ENCODE peak calls at places on chromosomes 6 and 20, in ten cellular contexts. F is HFFc6; Y is CD4-positive, alpha-beta T cell; U is fibroblast of mammary gland; P is MCF 10A; O is GM13976; G is left ventricle myocardium inferior; D is lower lobe of right lung; K is endodermal cell; V is tibial nerve. L is an unnamed sample.

GRCh38 chr20:48066851-48067250 is 281.6 kb upstream of the SULF2 start:
- DNase-seq in F (no peak), V (no peak), U (no peak), G (no peak), K (no peak), O (no peak), Y (no peak), D (no peak), P (no peak), L (peak; percentile 25)

GRCh38 chr6:232896-233640 is 59.2 kb upstream of the DUSP22 start:
- DNase-seq in P (no peak), G (no peak), U (no peak), V (no peak), K (peak; percentile 13), O (no peak), D (no peak), Y (no peak), F (no peak), L (no peak)

GRCh38 chr6:26025047-26025893 is 62.0 kb upstream of the HFE start:
- DNase-seq in P (peak; percentile 62), U (peak; percentile 81), O (no peak), D (no peak), F (peak; percentile 81), G (no peak), K (peak; percentile 66), V (no peak), Y (no peak), L (no peak)

GRCh38 chr6:169439710-169440109 is 186.1 kb upstream of the THBS2 start:
- DNase-seq in Y (no peak), F (no peak), D (no peak), P (no peak), G (no peak), K (no peak), U (no peak), O (no peak), V (no peak), L (no peak)

GRCh38 chr6:17038316-17038715 is 63.5 kb upstream of the STMND1 start:
- DNase-seq in F (peak; percentile 40), G (no peak), D (no peak), V (no peak), P (no peak), U (peak; percentile 82), O (no peak), K (no peak), Y (no peak), L (no peak)

GRCh38 chr6:110341671-110342304 is 16.4 kb downstream of the METTL24 start:
- DNase-seq in U (peak; percentile 17), G (no peak), O (no peak), K (peak; percentile 89), F (peak; percentile 34), V (no peak), D (no peak), P (peak; percentile 22), Y (no peak), L (no peak)

GRCh38 chr6:168299541-168300511 is 19.8 kb downstream of the DACT2 start:
- DNase-seq in F (no peak), P (no peak), K (no peak), O (no peak), D (no peak), V (no peak), U (no peak), G (no peak), Y (no peak), L (no peak)

GRCh38 chr6:69308584-69308983 is 488.2 kb downstream of the LMBRD1 start:
- DNase-seq in D (no peak), F (no peak), G (no peak), O (no peak), P (no peak), U (no peak), Y (no peak), K (no peak), V (no peak), L (no peak)

GRCh38 chr20:33667245-33668086 is 723 bp downstream of the ACTL10 start:
- DNase-seq in Y (peak; percentile 36), D (peak; percentile 69), O (peak; percentile 56), F (peak; percentile 76), V (no peak), U (peak; percentile 79), P (peak; percentile 84), K (peak; percentile 70), G (peak; percentile 58), L (no peak)

GRCh38 chr6:136016228-136017225 is 165.0 kb downstream of the PDE7B start:
- DNase-seq in V (no peak), D (peak; percentile 55), Y (no peak), K (peak; percentile 54), F (peak; percentile 23), P (peak; percentile 28), O (no peak), U (peak; percentile 20), G (no peak), L (no peak)

GRCh38 chr6:169529931-169530761 is 171.7 kb downstream of the WDR27 start:
- DNase-seq in O (no peak), G (no peak), P (no peak), U (peak; percentile 92), F (peak; percentile 84), D (peak; percentile 55), Y (no peak), V (no peak), K (no peak), L (no peak)

GRCh38 chr20:51828762-51829161 is 26.4 kb upstream of the SALL4 start:
- DNase-seq in U (no peak), V (no peak), D (no peak), Y (no peak), F (no peak), O (peak; percentile 44), K (peak; percentile 82), G (no peak), P (no peak), L (no peak)

GRCh38 chr6:3456794-3457709 is at the start of gene SLC22A23:
- DNase-seq in O (peak; percentile 92), D (peak; percentile 87), P (peak; percentile 69), K (peak; percentile 95), V (peak; percentile 50), G (peak; percentile 65), F (no peak), U (no peak), Y (peak; percentile 74), L (peak; percentile 85)

GRCh38 chr20:5150226-5151076 is 23.6 kb downstream of the CDS2 start:
- DNase-seq in D (no peak), F (no peak), O (no peak), K (no peak), P (peak; percentile 47), Y (no peak), U (peak; percentile 77), G (no peak), V (no peak), L (no peak)

GRCh38 chr6:127858992-127859391 is 41.9 kb downstream of the THEMIS start:
- DNase-seq in O (no peak), Y (no peak), K (no peak), F (no peak), P (no peak), U (no peak), G (no peak), D (no peak), V (no peak), L (no peak)
- TF ChIP-seq CTCF in O (no peak), Y (no peak), K (peak; percentile 50), F (no peak), P (no peak), U (no peak), G (no peak), D (no peak), V (no peak), L (no peak)

DNA sequence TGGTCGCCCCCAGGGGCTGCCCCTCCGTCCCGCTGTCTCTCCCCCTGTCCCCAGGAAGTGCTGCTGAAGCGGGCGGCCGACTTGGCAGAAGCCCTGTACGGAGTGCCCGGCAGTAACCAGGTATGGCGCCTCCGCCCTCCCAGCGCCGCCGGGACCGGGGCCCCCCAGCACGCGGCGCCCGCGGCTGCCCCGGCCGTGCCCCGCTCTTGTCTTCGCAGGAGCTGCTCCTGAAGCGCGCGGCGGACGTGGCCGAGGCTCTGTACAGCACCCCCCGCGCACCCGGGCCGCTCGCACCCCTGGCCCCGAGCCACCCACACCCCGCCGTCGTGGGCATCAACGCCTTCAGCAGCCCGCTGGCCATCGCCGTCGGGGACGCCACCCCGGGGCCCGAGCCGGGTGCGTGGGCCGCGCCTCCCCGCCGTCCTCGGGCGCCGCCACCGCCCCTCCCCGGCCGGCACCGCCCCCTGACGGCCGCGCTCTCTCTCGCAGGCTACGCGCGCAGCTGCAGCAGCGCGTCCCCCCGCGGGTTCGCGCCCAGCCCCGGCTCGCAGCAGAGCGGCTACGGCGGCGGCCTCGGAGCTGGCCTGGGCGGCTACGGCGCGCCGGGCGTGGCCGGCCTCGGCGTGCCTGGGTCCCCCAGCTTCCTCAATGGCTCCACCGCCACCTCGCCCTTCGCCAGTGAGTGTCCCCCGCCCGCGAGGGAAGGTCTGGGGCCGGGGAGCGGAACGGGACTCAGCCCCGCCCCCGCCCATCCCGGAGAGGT is 48.4 kb downstream of the CPXM1 start:
- DNase-seq in F (no peak), D (peak; percentile 55), G (no peak), V (no peak), K (no peak), U (no peak), P (no peak), O (peak; percentile 70), Y (peak; percentile 45), L (no peak)
- TF ChIP-seq CTCF in F (no peak), D (no peak), G (no peak), V (no peak), K (no peak), U (no peak), P (no peak), O (peak; percentile 41), Y (no peak), L (no peak)

GRCh38 chr20:31572042-31572700 is 32.9 kb upstream of the ID1 start:
- DNase-seq in O (no peak), G (peak; percentile 27), P (no peak), Y (no peak), U (no peak), F (no peak), V (no peak), D (no peak), K (no peak), L (peak; percentile 52)
- TF ChIP-seq CTCF in O (no peak), G (no peak), P (no peak), Y (no peak), U (no peak), F (peak; percentile 8), V (no peak), D (no peak), K (no peak), L (no peak)

GRCh38 chr6:131060311-131060710 is 2.7 kb downstream of the EPB41L2 start:
- DNase-seq in F (peak; percentile 26), V (no peak), K (no peak), U (peak; percentile 48), D (no peak), G (no peak), O (peak; percentile 21), P (no peak), Y (no peak), L (no peak)

GRCh38 chr6:131061771-131062160 is 1.3 kb downstream of the EPB41L2 start:
- DNase-seq in K (no peak), O (peak; percentile 10), P (no peak), G (no peak), Y (no peak), D (no peak), U (no peak), F (no peak), V (no peak), L (no peak)

GRCh38 chr6:131058236-131058635 is 4.8 kb downstream of the EPB41L2 start:
- DNase-seq in D (no peak), P (no peak), U (no peak), V (no peak), F (no peak), Y (no peak), K (no peak), O (no peak), G (no peak), L (no peak)

GRCh38 chr6:131061041-131061770 is 1.8 kb downstream of the EPB41L2 start:
- DNase-seq in U (peak; percentile 68), G (no peak), F (no peak), P (no peak), D (no peak), Y (no peak), K (peak; percentile 53), O (peak; percentile 22), V (no peak), L (no peak)

GRCh38 chr6:131059486-131059885 is 3.6 kb downstream of the EPB41L2 start:
- DNase-seq in K (no peak), F (peak; percentile 61), U (peak; percentile 66), V (no peak), P (no peak), G (no peak), D (no peak), Y (no peak), O (no peak), L (no peak)
- TF ChIP-seq CTCF in K (no peak), F (no peak), U (peak; percentile 21), V (no peak), P (no peak), G (no peak), D (no peak), Y (no peak), O (no peak), L (no peak)